ENCODE peak calls at places on chromosomes 5 and 9, in six cellular contexts. X, E, L, W, D and N are unnamed samples.

GRCh38 chr9:134224827-134225154 is 60.4 kb upstream of the RNU6ATAC start:
- DNase-seq in W (no peak), E (no peak), L (no peak), X (no peak), D (no peak), N (no peak)

GRCh38 chr5:147223951-147224791 is 10.7 kb upstream of the STK32A start:
- DNase-seq in W (no peak), D (peak), L (no peak), X (peak), E (peak), N (no peak)

GRCh38 chr5:17315710-17316221 is 98.3 kb downstream of the BASP1 start:
- DNase-seq in W (no peak), L (no peak), E (no peak), X (no peak), D (no peak), N (no peak)

GRCh38 chr9:107345327-107345726 is 62.2 kb downstream of the RAD23B start:
- DNase-seq in X (no peak), W (no peak), D (no peak), E (no peak), L (no peak), N (no peak)

GRCh38 chr5:135596364-135596763 is 17.6 kb upstream of the CXCL14 start:
- DNase-seq in D (no peak), E (no peak), X (no peak), L (no peak), W (no peak), N (no peak)

GRCh38 chr5:135693371-135693955 is 114.7 kb upstream of the CXCL14 start:
- DNase-seq in W (no peak), X (no peak), E (no peak), L (no peak), D (no peak), N (no peak)

GRCh38 chr5:57494104-57495098 is 11.8 kb upstream of the ACTBL2 start:
- DNase-seq in W (no peak), L (peak), E (no peak), X (no peak), D (peak), N (peak)

GRCh38 chr5:149600932-149601331 is 19.6 kb downstream of the ARHGEF37 start:
- DNase-seq in E (no peak), D (no peak), L (no peak), X (no peak), W (no peak), N (no peak)

GRCh38 chr5:56281489-56282163 is 48.5 kb upstream of the ANKRD55 start:
- DNase-seq in W (no peak), X (no peak), E (no peak), L (no peak), D (no peak), N (no peak)

GRCh38 chr9:113669523-113670115 is 206.1 kb downstream of the RGS3 start:
- DNase-seq in L (no peak), W (no peak), E (no peak), D (no peak), X (no peak), N (no peak)

GRCh38 chr5:45225571-45226031 is 416.9 kb downstream of the MRPS30 start:
- DNase-seq in X (peak), W (no peak), L (no peak), E (peak), D (no peak), N (no peak)

GRCh38 chr5:172896465-172896864 is 62.4 kb downstream of the ERGIC1 start:
- DNase-seq in X (no peak), E (no peak), W (no peak), L (no peak), D (no peak), N (no peak)

GRCh38 chr9:127877566-127877998 is at the start of gene AK1:
- DNase-seq in L (peak), X (peak), D (no peak), W (no peak), E (peak), N (no peak)

GRCh38 chr9:114900937-114901802 is 29.2 kb downstream of the TNFSF8 start:
- DNase-seq in X (no peak), E (no peak), D (no peak), W (no peak), L (no peak), N (no peak)

GRCh38 chr9:79312686-79313421 is 258.9 kb upstream of the TLE4 start:
- DNase-seq in W (no peak), E (peak), L (no peak), D (no peak), X (peak), N (no peak)

GRCh38 chr5:35694481-35694880 is 76.8 kb downstream of the SPEF2 start:
- DNase-seq in L (no peak), X (no peak), E (no peak), W (no peak), D (no peak), N (no peak)

GRCh38 chr9:128120741-128121465 is 6.6 kb downstream of the PTGES2 start:
- DNase-seq in D (no peak), E (no peak), L (no peak), W (no peak), X (no peak), N (no peak)

GRCh38 chr9:2634158-2634557 is 12.6 kb downstream of the VLDLR start:
- DNase-seq in W (no peak), X (no peak), L (no peak), D (no peak), E (no peak), N (no peak)

GRCh38 chr5:67094476-67095300 is 101.9 kb downstream of the CD180 start:
- DNase-seq in E (peak), X (peak), L (no peak), D (peak), W (no peak), N (no peak)

GRCh38 chr9:6024035-6024554 is 8.7 kb upstream of the RANBP6 start:
- DNase-seq in X (peak), L (peak), W (no peak), D (peak), E (no peak), N (no peak)

GRCh38 chr5:101390317-101390908 is 487.3 kb upstream of the ST8SIA4 start:
- DNase-seq in X (peak), W (no peak), L (peak), D (peak), E (peak), N (peak)

GRCh38 chr9:127555830-127556820 is 56.0 kb upstream of the STXBP1 start:
- DNase-seq in L (peak), D (no peak), E (no peak), W (no peak), X (no peak), N (peak)

GRCh38 chr9:36903541-36904435 is 130.3 kb downstream of the PAX5 start:
- DNase-seq in D (peak), L (peak), E (no peak), X (no peak), W (no peak), N (peak)

GRCh38 chr9:105697871-105698270 is 3.5 kb downstream of the TMEM38B start:
- DNase-seq in D (no peak), X (no peak), W (no peak), L (no peak), E (no peak), N (no peak)

GRCh38 chr9:136061405-136061804 is 33.7 kb downstream of the NACC2 start:
- DNase-seq in D (no peak), L (no peak), X (no peak), E (peak), W (no peak), N (no peak)

GRCh38 chr5:130002876-130003275 is 98.6 kb downstream of the CHSY3 start:
- DNase-seq in E (no peak), L (no peak), D (no peak), W (no peak), X (no peak), N (no peak)

GRCh38 chr5:109877670-109878045 is 187.9 kb downstream of the MAN2A1 start:
- DNase-seq in D (no peak), L (no peak), X (no peak), W (no peak), E (no peak), N (no peak)

GRCh38 chr9:118059520-118060278 is 355.5 kb downstream of the TLR4 start:
- DNase-seq in E (peak), D (peak), L (peak), W (no peak), X (peak), N (no peak)

GRCh38 chr5:172424111-172424490 is 30.2 kb downstream of the SH3PXD2B start:
- DNase-seq in W (no peak), L (no peak), X (no peak), D (no peak), E (no peak), N (no peak)

GRCh38 chr5:162324356-162324755 is 256.8 kb downstream of the GABRG2 start:
- DNase-seq in W (no peak), E (no peak), L (no peak), X (no peak), D (no peak), N (no peak)

GRCh38 chr9:99919930-99920329 is 13.5 kb downstream of the STX17 start:
- DNase-seq in L (no peak), E (no peak), W (no peak), D (no peak), X (peak), N (no peak)

GRCh38 chr5:51521583-51521982 is 138.3 kb downstream of the ISL1 start:
- DNase-seq in X (no peak), L (no peak), W (no peak), D (no peak), E (no peak), N (no peak)

GRCh38 chr5:154485850-154486426 is 7.9 kb upstream of the HAND1 start:
- DNase-seq in L (no peak), W (no peak), E (no peak), D (no peak), X (no peak), N (no peak)

GRCh38 chr5:75551471-75551870 is 39.8 kb downstream of the POLK start:
- DNase-seq in D (no peak), W (no peak), L (no peak), X (no peak), E (no peak), N (no peak)

GRCh38 chr5:140251527-140251973 is 51.4 kb downstream of the PFDN1 start:
- DNase-seq in W (no peak), X (no peak), E (no peak), D (no peak), L (no peak), N (peak)

GRCh38 chr5:155522540-155522939 is 509.0 kb downstream of the KIF4B start:
- DNase-seq in L (no peak), E (no peak), D (no peak), W (no peak), X (no peak), N (no peak)

GRCh38 chr5:9712506-9713285 is 82.5 kb upstream of the TAS2R1 start:
- DNase-seq in W (no peak), L (no peak), D (no peak), E (no peak), X (no peak), N (no peak)

GRCh38 chr5:170597109-170597741 is 93.4 kb downstream of the KCNIP1 start:
- DNase-seq in L (no peak), D (no peak), X (no peak), E (no peak), W (no peak), N (no peak)
- TF ChIP-seq CREB1 in L (no peak), D (no peak), X (no peak), E (no peak), W (no peak), N (no peak)

GRCh38 chr9:126132751-126133150 is 193.9 kb upstream of the MVB12B start:
- DNase-seq in W (no peak), L (no peak), E (no peak), X (no peak), D (no peak), N (no peak)
- TF ChIP-seq CREB1 in W (no peak), L (no peak), E (no peak), X (no peak), D (no peak), N (no peak)

GRCh38 chr5:72476265-72476664 is 30.9 kb downstream of the ZNF366 start:
- DNase-seq in W (no peak), L (no peak), D (no peak), X (no peak), E (no peak), N (no peak)
- TF ChIP-seq CREB1 in W (no peak), L (no peak), D (no peak), X (no peak), E (no peak), N (no peak)

GRCh38 chr5:118883396-118883795 is 105.0 kb downstream of the DTWD2 start:
- DNase-seq in X (peak), L (no peak), E (no peak), D (no peak), W (no peak), N (peak)
- TF ChIP-seq CREB1 in X (no peak), L (no peak), E (no peak), D (no peak), W (no peak), N (no peak)

GRCh38 chr9:125816321-125816720 is 69.1 kb downstream of the PBX3 start:
- DNase-seq in X (no peak), W (no peak), D (no peak), E (no peak), L (no peak), N (no peak)

GRCh38 chr9:125820100-125820804 is 73.1 kb downstream of the PBX3 start:
- DNase-seq in X (peak), E (no peak), D (no peak), L (no peak), W (no peak), N (no peak)

GRCh38 chr9:125810161-125810560 is 63.0 kb downstream of the PBX3 start:
- DNase-seq in L (no peak), W (no peak), E (no peak), X (no peak), D (no peak), N (no peak)

GRCh38 chr9:125812403-125812802 is 65.2 kb downstream of the PBX3 start:
- DNase-seq in L (no peak), W (no peak), D (no peak), E (no peak), X (no peak), N (peak)

DNA sequence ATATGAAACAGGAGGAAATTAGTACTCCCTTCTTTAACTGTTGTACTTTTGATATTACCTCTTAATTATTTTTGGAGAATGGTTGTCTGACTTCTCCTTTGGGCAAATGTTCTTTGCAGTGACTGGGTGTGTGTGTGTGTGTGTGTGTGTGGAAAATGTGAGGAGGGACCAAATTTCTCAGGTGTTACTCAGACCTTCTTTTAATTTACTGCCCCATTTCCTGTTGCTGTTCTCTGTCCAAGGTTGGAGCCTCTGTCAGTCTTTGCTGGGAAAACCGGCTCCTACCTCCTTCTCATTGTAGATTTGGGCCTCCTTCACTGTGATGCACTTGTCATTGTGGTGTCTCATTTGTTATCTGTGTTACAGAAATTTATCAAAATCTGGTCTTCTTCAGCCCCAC is 68.4 kb downstream of the PBX3 start:
- DNase-seq in W (no peak), L (no peak), E (no peak), X (peak), D (no peak), N (no peak)
- TF ChIP-seq CREB1 in W (no peak), L (no peak), E (no peak), X (no peak), D (no peak), N (no peak)

DNA sequence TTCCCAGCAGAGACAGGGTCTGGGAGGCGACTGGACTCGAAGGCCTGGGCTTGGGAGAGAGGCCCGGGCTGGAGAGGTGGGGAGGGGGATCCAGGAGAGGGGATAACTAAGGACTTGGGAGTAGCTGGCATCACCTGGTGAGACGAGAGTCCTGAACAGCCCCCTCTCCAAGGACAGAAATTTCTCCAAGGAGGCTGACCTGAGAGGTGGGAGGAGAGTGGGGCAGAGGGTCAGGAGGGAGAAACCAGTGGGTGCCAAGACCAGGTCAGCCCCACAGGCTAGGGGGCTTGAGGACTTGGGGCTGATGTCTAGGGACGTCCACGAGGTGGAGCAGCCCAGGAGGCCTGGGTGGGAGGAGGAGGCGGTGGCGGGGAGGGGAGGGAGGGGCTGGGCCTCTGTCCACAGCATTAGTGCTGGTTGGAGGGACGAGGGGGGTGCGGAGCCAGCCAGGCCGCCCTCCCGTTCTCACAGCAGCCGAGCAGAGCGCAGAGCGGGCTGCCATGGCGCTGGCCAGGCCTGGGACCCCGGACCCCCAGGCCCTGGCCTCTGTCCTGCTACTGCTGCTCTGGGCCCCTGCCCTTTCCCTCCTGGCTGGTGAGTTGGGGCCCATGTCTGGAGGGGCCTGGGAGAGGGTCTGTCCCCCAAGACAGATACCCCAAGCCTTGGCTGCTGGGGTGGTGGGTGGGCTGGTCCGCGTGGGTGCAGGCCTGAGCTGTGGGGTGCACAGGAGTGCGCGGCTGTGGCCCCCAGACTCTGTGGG is at the start of gene CRB2:
- DNase-seq in W (peak), X (peak), L (peak), E (peak), D (peak), N (no peak)
- TF ChIP-seq CREB1 in W (peak), X (no peak), L (no peak), E (no peak), D (no peak), N (no peak)

DNA sequence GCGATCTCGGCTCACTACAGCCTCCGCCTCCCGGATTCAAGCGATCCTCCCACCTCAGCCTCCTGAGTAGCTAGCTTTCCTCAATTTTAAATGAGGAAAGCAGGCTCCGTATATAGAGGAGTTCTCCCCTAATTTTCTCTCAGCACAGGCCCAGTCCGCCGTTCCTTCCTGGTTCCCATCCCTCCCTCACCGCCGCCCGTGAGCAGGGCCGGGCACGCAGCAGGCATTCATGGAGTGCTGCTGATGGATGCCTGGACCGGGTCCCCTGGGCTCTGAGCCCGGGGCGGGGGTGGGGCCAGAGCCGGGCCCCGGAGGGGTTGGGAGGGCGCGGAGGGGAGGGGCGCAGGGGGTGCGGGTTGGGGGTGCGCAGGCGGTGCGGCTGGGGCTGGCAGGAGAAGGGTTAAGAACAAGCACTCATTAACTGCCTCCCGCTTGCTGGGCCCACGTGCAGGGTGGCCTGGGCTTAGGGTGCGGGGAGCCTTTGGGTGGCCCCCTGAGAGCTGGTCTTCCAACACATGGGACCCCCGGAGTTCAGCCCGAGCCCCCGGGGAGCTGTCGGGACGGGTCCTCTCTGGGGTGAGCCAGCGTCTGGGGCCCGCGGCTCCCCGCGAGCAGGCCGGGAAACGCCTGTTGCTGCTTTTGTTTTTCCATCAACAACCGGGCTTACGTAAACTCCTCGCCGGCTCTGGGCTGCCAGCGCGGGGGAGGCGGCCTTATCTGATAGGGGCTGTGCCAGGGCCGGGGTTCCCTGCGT is 33.7 kb downstream of the LHX2 start:
- DNase-seq in L (peak), X (peak), D (no peak), E (peak), W (no peak), N (no peak)
- TF ChIP-seq CREB1 in L (no peak), X (no peak), D (no peak), E (no peak), W (no peak), N (no peak)

GRCh38 chr9:38371495-38371894 is 21.0 kb upstream of the ALDH1B1 start:
- DNase-seq in E (no peak), W (no peak), L (peak), D (peak), X (no peak), N (peak)
- TF ChIP-seq CREB1 in E (no peak), W (no peak), L (no peak), D (no peak), X (no peak), N (no peak)